ENCODE peak calls at places on chromosomes 13 and 19, in four cellular contexts. C is posterior vena cava, A is PC-9, F is H54. L is an unnamed sample.

GRCh38 chr19:53868892-53869804 is 1.5 kb downstream of the MYADM start:
- DNase-seq in C (peak), F (peak), A (peak), L (peak)

GRCh38 chr19:51572415-51572814 is 1.3 kb downstream of the ZNF175 start:
- DNase-seq in A (no peak), F (no peak), C (no peak), L (peak)

GRCh38 chr19:39590265-39590664 is 12.1 kb upstream of the LGALS13 start:
- DNase-seq in F (no peak), A (no peak), C (no peak), L (peak)

GRCh38 chr13:29105779-29106178 is 285.6 kb downstream of the MTUS2 start:
- DNase-seq in C (no peak), A (no peak), F (peak), L (peak)

GRCh38 chr19:1123885-1124677 is 20.3 kb downstream of the GPX4 start:
- DNase-seq in A (no peak), C (no peak), F (no peak), L (no peak)

GRCh38 chr19:41563847-41564514 is 12.0 kb upstream of the CEACAM21 start:
- DNase-seq in C (no peak), F (peak), A (no peak), L (no peak)

GRCh38 chr13:39266426-39266825 is 228.2 kb downstream of the NHLRC3 start:
- DNase-seq in A (no peak), C (no peak), F (no peak), L (no peak)

GRCh38 chr13:66809496-66809895 is 420.6 kb downstream of the PCDH9 start:
- DNase-seq in A (no peak), C (no peak), F (no peak), L (no peak)

GRCh38 chr13:101144808-101145419 is 271.4 kb downstream of the NALCN start:
- DNase-seq in C (no peak), F (peak), A (peak), L (peak)

GRCh38 chr13:91270031-91270430 is 77.5 kb upstream of the MIR17HG start:
- DNase-seq in C (no peak), A (no peak), F (no peak), L (peak)

GRCh38 chr13:50592412-50593145 is 250.9 kb downstream of the DLEU7 start:
- DNase-seq in C (no peak), F (no peak), A (no peak), L (no peak)

GRCh38 chr19:4456566-4456842 is 1.1 kb downstream of the UBXN6 start:
- DNase-seq in A (no peak), C (no peak), F (peak), L (peak)